ENCODE peak calls at places on chromosomes 12 and 14, in seven cellular contexts. D is IMR-90, A is tibial nerve, I is brain microvascular endothelial cell, F is left lung, K is HCT116, Y is RWPE2. V is an unnamed sample.

GRCh38 chr12:569803-570236 is 93.4 kb downstream of the NINJ2 start:
- DNase-seq in Y (peak), F (peak), K (peak), A (peak), I (peak), D (peak), V (peak)

GRCh38 chr12:85448548-85449139 is 168.6 kb downstream of the ALX1 start:
- DNase-seq in A (no peak), F (no peak), D (peak), I (no peak), Y (no peak), K (no peak), V (no peak)

GRCh38 chr12:81811066-81811777 is 52.1 kb upstream of the PPFIA2 start:
- DNase-seq in D (no peak), K (no peak), Y (no peak), A (peak), I (peak), F (no peak), V (no peak)

GRCh38 chr12:106974525-106974924 is 12.4 kb downstream of the MTERF2 start:
- DNase-seq in Y (no peak), K (no peak), I (no peak), F (no peak), D (no peak), A (no peak), V (no peak)

GRCh38 chr12:62848418-62848817 is 86.5 kb downstream of the PPM1H start:
- DNase-seq in K (peak), I (peak), Y (no peak), A (no peak), F (no peak), D (peak), V (no peak)

GRCh38 chr12:10190558-10191388 is 11.9 kb downstream of the TMEM52B start:
- DNase-seq in F (peak), D (peak), A (peak), K (peak), I (peak), Y (no peak), V (peak)

GRCh38 chr12:132523576-132524331 is 33.8 kb downstream of the FBRSL1 start:
- DNase-seq in A (peak), F (peak), I (peak), D (peak), K (no peak), Y (no peak), V (peak)

GRCh38 chr12:42128327-42128726 is 16.3 kb downstream of the GXYLT1 start:
- DNase-seq in D (peak), Y (no peak), F (no peak), K (no peak), A (no peak), I (peak), V (no peak)

GRCh38 chr12:13171921-13172859 is 24.3 kb upstream of the EMP1 start:
- DNase-seq in A (peak), D (no peak), Y (peak), K (no peak), I (no peak), F (no peak), V (peak)

GRCh38 chr12:92745874-92746553 is 43.2 kb downstream of the PLEKHG7 start:
- DNase-seq in I (peak), D (peak), A (peak), K (peak), F (peak), Y (peak), V (peak)

DNA sequence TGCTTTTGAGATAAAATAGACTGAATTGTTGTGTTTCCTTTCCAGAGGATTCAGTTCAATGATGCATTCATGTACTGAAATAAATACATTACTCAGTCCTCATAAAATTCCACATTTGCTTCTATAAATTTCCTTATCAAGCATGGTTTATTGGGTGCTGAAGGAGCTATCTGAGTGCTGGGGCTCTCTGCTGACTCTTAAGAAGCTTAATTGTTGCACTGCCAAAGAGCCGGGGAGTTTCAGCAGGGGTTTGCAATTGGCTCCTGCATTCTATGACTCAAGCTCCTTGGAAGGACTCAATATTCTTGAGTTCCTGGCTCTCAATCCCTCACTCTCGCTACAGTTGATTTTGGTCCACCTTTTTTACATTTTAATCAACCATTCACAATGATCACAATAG is 69.8 kb upstream of the PYGL start:
- DNase-seq in D (peak), F (no peak), A (no peak), I (peak), K (no peak), Y (no peak), V (no peak)
- H3K27ac ChIP-seq in D (no peak), F (no peak), A (peak), I (no peak), K (no peak), Y (no peak), V (no peak)

DNA sequence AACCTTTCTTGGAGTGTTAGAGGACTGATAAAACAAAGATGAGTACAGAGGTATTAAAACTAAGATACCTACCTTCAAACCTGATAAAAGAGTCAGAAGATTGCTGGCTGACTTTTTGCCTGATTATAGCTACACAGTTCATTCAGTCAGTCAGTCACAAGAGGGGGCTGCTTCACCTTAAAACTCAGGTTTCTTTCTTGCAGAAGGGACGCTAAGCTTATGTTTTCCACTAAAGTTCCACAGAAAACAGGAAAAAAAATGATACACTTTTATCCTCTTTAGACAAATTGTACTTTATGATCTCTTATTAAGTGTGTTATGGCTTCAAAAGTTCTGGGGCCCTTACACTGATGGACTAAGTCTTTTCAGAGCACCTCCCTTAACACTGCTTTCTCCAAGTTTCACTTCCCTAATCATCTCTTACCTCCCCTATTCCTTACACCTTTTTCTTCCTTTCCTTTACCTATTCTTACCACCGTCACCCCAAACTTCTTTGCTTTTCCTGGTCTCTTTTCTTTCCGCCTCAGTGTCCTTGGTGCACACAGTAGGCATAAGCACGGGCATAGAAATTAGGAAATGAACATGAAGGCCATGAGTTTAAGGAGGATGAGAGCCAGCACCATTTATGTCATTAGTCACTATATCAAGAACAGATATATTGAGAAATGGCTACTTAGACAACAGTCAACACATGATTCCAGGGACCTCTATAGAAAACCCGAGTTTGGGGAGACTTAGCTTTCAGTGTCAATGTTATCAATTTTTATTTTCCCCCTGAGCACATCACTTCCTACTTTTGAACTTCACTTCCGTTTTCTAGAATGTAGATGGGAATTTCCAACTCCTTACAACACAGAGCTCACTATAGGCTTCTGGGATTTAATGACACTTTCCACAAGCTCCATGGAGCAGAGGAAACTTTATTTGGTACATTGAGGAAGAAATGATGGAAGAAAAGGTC is 448.9 kb upstream of the OR4E1 start:
- DNase-seq in F (no peak), I (peak), D (peak), K (no peak), A (no peak), Y (no peak), V (no peak)
- TF ChIP-seq CTCF in F (no peak), I (peak), D (peak), K (no peak), A (no peak), Y (peak), V (no peak)

GRCh38 chr14:23118506-23119361 is at the start of gene CEBPE:
- DNase-seq in D (no peak), F (no peak), K (no peak), Y (no peak), I (no peak), A (no peak), V (no peak)
- H3K27ac ChIP-seq in D (no peak), F (no peak), K (no peak), Y (no peak), I (no peak), A (no peak), V (peak)

GRCh38 chr14:104171948-104172347 is 33.6 kb downstream of the KIF26A start:
- DNase-seq in A (no peak), Y (no peak), K (no peak), D (no peak), I (no peak), F (no peak), V (peak)

GRCh38 chr14:104174051-104174450 is 35.7 kb downstream of the KIF26A start:
- DNase-seq in F (no peak), I (no peak), A (no peak), K (no peak), Y (no peak), D (no peak), V (no peak)

GRCh38 chr14:104172349-104172748 is 34.0 kb downstream of the KIF26A start:
- DNase-seq in F (no peak), K (no peak), D (no peak), Y (no peak), I (no peak), A (no peak), V (no peak)

GRCh38 chr14:104171029-104171697 is 32.8 kb downstream of the KIF26A start:
- DNase-seq in D (no peak), K (no peak), F (peak), Y (no peak), A (no peak), I (no peak), V (peak)

GRCh38 chr14:104172880-104173279 is 34.5 kb downstream of the KIF26A start:
- DNase-seq in I (no peak), K (no peak), A (no peak), F (no peak), Y (no peak), D (no peak), V (no peak)
- TF ChIP-seq CTCF in I (no peak), K (no peak), A (no peak), F (no peak), Y (no peak), D (no peak), V (no peak)

GRCh38 chr14:73724696-73725095 is 10.5 kb upstream of the PNMA1 start:
- DNase-seq in D (no peak), I (no peak), F (no peak), K (no peak), Y (peak), A (no peak), V (no peak)
- H3K27ac ChIP-seq in D (peak), I (peak), F (peak), K (no peak), Y (peak), A (peak), V (peak)

GRCh38 chr12:76506149-76506548 is 53.4 kb downstream of the OSBPL8 start:
- DNase-seq in F (no peak), I (no peak), K (no peak), A (no peak), D (peak), Y (no peak), V (no peak)

GRCh38 chr12:76508128-76508661 is 51.4 kb downstream of the OSBPL8 start:
- DNase-seq in D (no peak), Y (no peak), K (no peak), F (no peak), A (no peak), I (no peak), V (peak)

GRCh38 chr12:76505050-76505449 is 54.5 kb downstream of the OSBPL8 start:
- DNase-seq in I (no peak), F (no peak), Y (no peak), D (no peak), A (no peak), K (no peak), V (no peak)

GRCh38 chr12:76503957-76504356 is 55.6 kb downstream of the OSBPL8 start:
- DNase-seq in F (no peak), I (no peak), D (no peak), A (no peak), Y (no peak), K (no peak), V (no peak)
- TF ChIP-seq CTCF in F (no peak), I (no peak), D (no peak), A (no peak), Y (no peak), K (no peak), V (no peak)

GRCh38 chr14:37709419-37710195 is 114.2 kb downstream of the TTC6 start:
- DNase-seq in Y (no peak), D (peak), K (peak), F (no peak), A (no peak), I (peak), V (peak)

GRCh38 chr14:37711499-37712475 is 116.4 kb downstream of the TTC6 start:
- DNase-seq in F (no peak), A (no peak), K (no peak), Y (no peak), D (no peak), I (no peak), V (no peak)

GRCh38 chr14:37707716-37708115 is 112.3 kb downstream of the TTC6 start:
- DNase-seq in F (no peak), D (peak), Y (no peak), K (no peak), I (no peak), A (no peak), V (peak)

GRCh38 chr14:37712976-37713431 is 117.6 kb downstream of the TTC6 start:
- DNase-seq in I (no peak), D (no peak), F (no peak), K (no peak), Y (no peak), A (no peak), V (no peak)

DNA sequence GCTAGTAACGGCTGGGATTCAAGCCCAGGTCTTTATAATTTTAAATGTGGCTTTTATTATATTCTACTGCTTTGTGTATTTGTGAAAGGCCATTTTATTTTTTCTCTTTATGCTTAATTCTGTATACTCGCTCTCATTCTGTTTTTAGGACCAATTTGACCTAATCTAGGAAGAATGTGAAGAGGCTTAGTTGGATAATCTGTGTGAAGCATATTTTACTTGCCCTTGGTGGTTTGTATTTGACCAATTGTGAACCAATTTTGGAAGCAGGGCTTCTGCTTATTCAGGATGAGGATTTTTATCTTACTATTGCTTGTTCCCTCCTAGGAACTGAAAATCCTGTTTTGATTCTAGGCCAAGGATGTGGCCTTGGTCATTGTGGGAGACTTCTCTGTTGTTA is 113.1 kb downstream of the TTC6 start:
- DNase-seq in F (no peak), A (no peak), D (peak), Y (no peak), I (no peak), K (no peak), V (no peak)
- H3K27ac ChIP-seq in F (no peak), A (no peak), D (no peak), Y (no peak), I (no peak), K (no peak), V (no peak)

GRCh38 chr12:96989916-96990315 is 82.9 kb downstream of the NEDD1 start:
- DNase-seq in A (no peak), I (no peak), F (no peak), D (no peak), Y (no peak), K (peak), V (no peak)
- TF ChIP-seq CTCF in A (no peak), I (peak), F (no peak), D (no peak), Y (peak), K (peak), V (peak)